ENCODE peak calls at places on chromosomes 2 and 18, in nine cellular contexts. One of them, this sample, is unnamed.

GRCh38 chr2:231554748-231555545 is 24.7 kb upstream of the NMUR1 start:
- DNase-seq in NAMALWA: no peak
- DNase-seq in stimulated activated CD4-positive, alpha-beta T cell treated with anti-CD3 and anti-CD28 coated beads, Interleukin-2, amount 100 ng/mL, for 48 hours: no peak
- DNase-seq in WTC11: no peak
- DNase-seq in GM12865: peak
- DNase-seq in prostate gland: no peak
- DNase-seq in left lung: peak
- DNase-seq in HCT116: no peak
- DNase-seq in activated T-cell treated with anti-CD3 and anti-CD28 coated beads, Interleukin-2, amount 50 U/mL, for 1 hour: no peak
- DNase-seq in this sample: no peak

GRCh38 chr18:57439617-57439975 is 4.4 kb downstream of the ONECUT2 start:
- DNase-seq in activated T-cell treated with anti-CD3 and anti-CD28 coated beads, Interleukin-2, amount 50 U/mL, for 1 hour: no peak
- DNase-seq in prostate gland: no peak
- DNase-seq in NAMALWA: no peak
- DNase-seq in left lung: peak
- DNase-seq in GM12865: no peak
- DNase-seq in stimulated activated CD4-positive, alpha-beta T cell treated with anti-CD3 and anti-CD28 coated beads, Interleukin-2, amount 100 ng/mL, for 48 hours: no peak
- DNase-seq in HCT116: no peak
- DNase-seq in WTC11: peak
- DNase-seq in this sample: no peak

GRCh38 chr2:174761837-174762236 is 2.4 kb downstream of the CHRNA1 start:
- DNase-seq in GM12865: no peak
- DNase-seq in prostate gland: no peak
- DNase-seq in activated T-cell treated with anti-CD3 and anti-CD28 coated beads, Interleukin-2, amount 50 U/mL, for 1 hour: no peak
- DNase-seq in stimulated activated CD4-positive, alpha-beta T cell treated with anti-CD3 and anti-CD28 coated beads, Interleukin-2, amount 100 ng/mL, for 48 hours: no peak
- DNase-seq in NAMALWA: no peak
- DNase-seq in left lung: no peak
- DNase-seq in WTC11: no peak
- DNase-seq in HCT116: no peak
- DNase-seq in this sample: no peak

GRCh38 chr2:101124061-101124460 is 27.1 kb downstream of the TBC1D8 start:
- DNase-seq in prostate gland: no peak
- DNase-seq in activated T-cell treated with anti-CD3 and anti-CD28 coated beads, Interleukin-2, amount 50 U/mL, for 1 hour: no peak
- DNase-seq in stimulated activated CD4-positive, alpha-beta T cell treated with anti-CD3 and anti-CD28 coated beads, Interleukin-2, amount 100 ng/mL, for 48 hours: no peak
- DNase-seq in GM12865: no peak
- DNase-seq in HCT116: no peak
- DNase-seq in left lung: no peak
- DNase-seq in NAMALWA: no peak
- DNase-seq in WTC11: no peak
- DNase-seq in this sample: no peak

GRCh38 chr2:155852156-155852555 is 480.4 kb downstream of the NR4A2 start:
- DNase-seq in HCT116: no peak
- DNase-seq in WTC11: no peak
- DNase-seq in stimulated activated CD4-positive, alpha-beta T cell treated with anti-CD3 and anti-CD28 coated beads, Interleukin-2, amount 100 ng/mL, for 48 hours: no peak
- DNase-seq in prostate gland: no peak
- DNase-seq in GM12865: no peak
- DNase-seq in left lung: no peak
- DNase-seq in activated T-cell treated with anti-CD3 and anti-CD28 coated beads, Interleukin-2, amount 50 U/mL, for 1 hour: no peak
- DNase-seq in NAMALWA: no peak
- DNase-seq in this sample: no peak

GRCh38 chr18:40570615-40571014 is 1384.4 kb upstream of the PIK3C3 start:
- DNase-seq in WTC11: no peak
- DNase-seq in HCT116: no peak
- DNase-seq in activated T-cell treated with anti-CD3 and anti-CD28 coated beads, Interleukin-2, amount 50 U/mL, for 1 hour: no peak
- DNase-seq in NAMALWA: no peak
- DNase-seq in prostate gland: no peak
- DNase-seq in GM12865: no peak
- DNase-seq in left lung: no peak
- DNase-seq in stimulated activated CD4-positive, alpha-beta T cell treated with anti-CD3 and anti-CD28 coated beads, Interleukin-2, amount 100 ng/mL, for 48 hours: no peak
- DNase-seq in this sample: no peak

GRCh38 chr2:54680397-54681032 is 42.9 kb upstream of the EML6 start:
- DNase-seq in HCT116: no peak
- DNase-seq in WTC11: no peak
- DNase-seq in NAMALWA: peak
- DNase-seq in prostate gland: no peak
- DNase-seq in left lung: no peak
- DNase-seq in GM12865: peak
- DNase-seq in activated T-cell treated with anti-CD3 and anti-CD28 coated beads, Interleukin-2, amount 50 U/mL, for 1 hour: no peak
- DNase-seq in stimulated activated CD4-positive, alpha-beta T cell treated with anti-CD3 and anti-CD28 coated beads, Interleukin-2, amount 100 ng/mL, for 48 hours: peak
- DNase-seq in this sample: no peak

GRCh38 chr18:49249523-49249922 is 210.9 kb downstream of the DYM start:
- DNase-seq in HCT116: no peak
- DNase-seq in activated T-cell treated with anti-CD3 and anti-CD28 coated beads, Interleukin-2, amount 50 U/mL, for 1 hour: no peak
- DNase-seq in NAMALWA: no peak
- DNase-seq in left lung: no peak
- DNase-seq in WTC11: no peak
- DNase-seq in prostate gland: no peak
- DNase-seq in GM12865: no peak
- DNase-seq in stimulated activated CD4-positive, alpha-beta T cell treated with anti-CD3 and anti-CD28 coated beads, Interleukin-2, amount 100 ng/mL, for 48 hours: no peak
- DNase-seq in this sample: peak

GRCh38 chr2:111692311-111692710 is 191.7 kb downstream of the ANAPC1 start:
- DNase-seq in NAMALWA: no peak
- DNase-seq in WTC11: no peak
- DNase-seq in HCT116: no peak
- DNase-seq in prostate gland: no peak
- DNase-seq in left lung: no peak
- DNase-seq in activated T-cell treated with anti-CD3 and anti-CD28 coated beads, Interleukin-2, amount 50 U/mL, for 1 hour: no peak
- DNase-seq in GM12865: no peak
- DNase-seq in stimulated activated CD4-positive, alpha-beta T cell treated with anti-CD3 and anti-CD28 coated beads, Interleukin-2, amount 100 ng/mL, for 48 hours: no peak
- DNase-seq in this sample: no peak

GRCh38 chr2:15640291-15640711 is 48.6 kb downstream of the DDX1 start:
- DNase-seq in prostate gland: no peak
- DNase-seq in left lung: no peak
- DNase-seq in GM12865: no peak
- DNase-seq in NAMALWA: no peak
- DNase-seq in HCT116: no peak
- DNase-seq in activated T-cell treated with anti-CD3 and anti-CD28 coated beads, Interleukin-2, amount 50 U/mL, for 1 hour: no peak
- DNase-seq in stimulated activated CD4-positive, alpha-beta T cell treated with anti-CD3 and anti-CD28 coated beads, Interleukin-2, amount 100 ng/mL, for 48 hours: no peak
- DNase-seq in WTC11: no peak
- DNase-seq in this sample: peak

GRCh38 chr2:126792186-126792585 is 106.5 kb upstream of the TEX51 start:
- DNase-seq in prostate gland: no peak
- DNase-seq in left lung: no peak
- DNase-seq in GM12865: no peak
- DNase-seq in NAMALWA: no peak
- DNase-seq in stimulated activated CD4-positive, alpha-beta T cell treated with anti-CD3 and anti-CD28 coated beads, Interleukin-2, amount 100 ng/mL, for 48 hours: no peak
- DNase-seq in activated T-cell treated with anti-CD3 and anti-CD28 coated beads, Interleukin-2, amount 50 U/mL, for 1 hour: no peak
- DNase-seq in HCT116: no peak
- DNase-seq in WTC11: no peak
- DNase-seq in this sample: no peak

GRCh38 chr18:65897292-65897691 is 146.5 kb downstream of the CDH7 start:
- DNase-seq in NAMALWA: no peak
- DNase-seq in stimulated activated CD4-positive, alpha-beta T cell treated with anti-CD3 and anti-CD28 coated beads, Interleukin-2, amount 100 ng/mL, for 48 hours: no peak
- DNase-seq in WTC11: no peak
- DNase-seq in GM12865: no peak
- DNase-seq in activated T-cell treated with anti-CD3 and anti-CD28 coated beads, Interleukin-2, amount 50 U/mL, for 1 hour: no peak
- DNase-seq in prostate gland: no peak
- DNase-seq in left lung: no peak
- DNase-seq in HCT116: no peak
- DNase-seq in this sample: no peak

GRCh38 chr2:16613475-16613874 is 52.2 kb downstream of the CYRIA start:
- DNase-seq in activated T-cell treated with anti-CD3 and anti-CD28 coated beads, Interleukin-2, amount 50 U/mL, for 1 hour: no peak
- DNase-seq in left lung: no peak
- DNase-seq in stimulated activated CD4-positive, alpha-beta T cell treated with anti-CD3 and anti-CD28 coated beads, Interleukin-2, amount 100 ng/mL, for 48 hours: no peak
- DNase-seq in WTC11: no peak
- DNase-seq in prostate gland: no peak
- DNase-seq in HCT116: no peak
- DNase-seq in NAMALWA: peak
- DNase-seq in GM12865: peak
- DNase-seq in this sample: no peak

GRCh38 chr2:108534577-108535379 is 508 bp downstream of the LIMS1 start:
- DNase-seq in stimulated activated CD4-positive, alpha-beta T cell treated with anti-CD3 and anti-CD28 coated beads, Interleukin-2, amount 100 ng/mL, for 48 hours: peak
- DNase-seq in prostate gland: peak
- DNase-seq in left lung: peak
- DNase-seq in WTC11: peak
- DNase-seq in NAMALWA: peak
- DNase-seq in HCT116: no peak
- DNase-seq in GM12865: peak
- DNase-seq in activated T-cell treated with anti-CD3 and anti-CD28 coated beads, Interleukin-2, amount 50 U/mL, for 1 hour: peak
- DNase-seq in this sample: peak

GRCh38 chr2:73762571-73762970 is 17.3 kb downstream of the DUSP11 start:
- DNase-seq in HCT116: no peak
- DNase-seq in prostate gland: no peak
- DNase-seq in WTC11: no peak
- DNase-seq in NAMALWA: no peak
- DNase-seq in GM12865: no peak
- DNase-seq in activated T-cell treated with anti-CD3 and anti-CD28 coated beads, Interleukin-2, amount 50 U/mL, for 1 hour: no peak
- DNase-seq in left lung: no peak
- DNase-seq in stimulated activated CD4-positive, alpha-beta T cell treated with anti-CD3 and anti-CD28 coated beads, Interleukin-2, amount 100 ng/mL, for 48 hours: no peak
- DNase-seq in this sample: peak

GRCh38 chr2:190910341-190911136 is 29.9 kb downstream of the GLS start:
- DNase-seq in left lung: no peak
- DNase-seq in GM12865: no peak
- DNase-seq in stimulated activated CD4-positive, alpha-beta T cell treated with anti-CD3 and anti-CD28 coated beads, Interleukin-2, amount 100 ng/mL, for 48 hours: no peak
- DNase-seq in HCT116: no peak
- DNase-seq in prostate gland: no peak
- DNase-seq in activated T-cell treated with anti-CD3 and anti-CD28 coated beads, Interleukin-2, amount 50 U/mL, for 1 hour: no peak
- DNase-seq in NAMALWA: no peak
- DNase-seq in WTC11: no peak
- DNase-seq in this sample: peak

GRCh38 chr18:76379226-76380126 is 115.6 kb downstream of the ZNF516 start:
- DNase-seq in NAMALWA: no peak
- DNase-seq in GM12865: no peak
- DNase-seq in left lung: peak
- DNase-seq in WTC11: no peak
- DNase-seq in stimulated activated CD4-positive, alpha-beta T cell treated with anti-CD3 and anti-CD28 coated beads, Interleukin-2, amount 100 ng/mL, for 48 hours: no peak
- DNase-seq in activated T-cell treated with anti-CD3 and anti-CD28 coated beads, Interleukin-2, amount 50 U/mL, for 1 hour: no peak
- DNase-seq in prostate gland: no peak
- DNase-seq in HCT116: no peak
- DNase-seq in this sample: no peak

GRCh38 chr2:213846856-213847255 is 562.6 kb downstream of the SPAG16 start:
- DNase-seq in WTC11: no peak
- DNase-seq in GM12865: no peak
- DNase-seq in activated T-cell treated with anti-CD3 and anti-CD28 coated beads, Interleukin-2, amount 50 U/mL, for 1 hour: no peak
- DNase-seq in HCT116: no peak
- DNase-seq in stimulated activated CD4-positive, alpha-beta T cell treated with anti-CD3 and anti-CD28 coated beads, Interleukin-2, amount 100 ng/mL, for 48 hours: no peak
- DNase-seq in prostate gland: no peak
- DNase-seq in left lung: no peak
- DNase-seq in NAMALWA: no peak
- DNase-seq in this sample: no peak

GRCh38 chr2:191791953-191792560 is 54.8 kb downstream of the CAVIN2 start:
- DNase-seq in prostate gland: no peak
- DNase-seq in left lung: no peak
- DNase-seq in WTC11: no peak
- DNase-seq in activated T-cell treated with anti-CD3 and anti-CD28 coated beads, Interleukin-2, amount 50 U/mL, for 1 hour: no peak
- DNase-seq in stimulated activated CD4-positive, alpha-beta T cell treated with anti-CD3 and anti-CD28 coated beads, Interleukin-2, amount 100 ng/mL, for 48 hours: no peak
- DNase-seq in HCT116: no peak
- DNase-seq in GM12865: peak
- DNase-seq in NAMALWA: no peak
- DNase-seq in this sample: no peak

GRCh38 chr2:112812318-112813042 is 24.1 kb downstream of the IL1B start:
- DNase-seq in NAMALWA: no peak
- DNase-seq in GM12865: peak
- DNase-seq in WTC11: no peak
- DNase-seq in prostate gland: no peak
- DNase-seq in left lung: no peak
- DNase-seq in stimulated activated CD4-positive, alpha-beta T cell treated with anti-CD3 and anti-CD28 coated beads, Interleukin-2, amount 100 ng/mL, for 48 hours: no peak
- DNase-seq in activated T-cell treated with anti-CD3 and anti-CD28 coated beads, Interleukin-2, amount 50 U/mL, for 1 hour: no peak
- DNase-seq in HCT116: no peak
- DNase-seq in this sample: no peak

GRCh38 chr2:83081835-83082522 is 1377.1 kb downstream of the SUCLG1 start:
- DNase-seq in NAMALWA: no peak
- DNase-seq in HCT116: no peak
- DNase-seq in left lung: no peak
- DNase-seq in stimulated activated CD4-positive, alpha-beta T cell treated with anti-CD3 and anti-CD28 coated beads, Interleukin-2, amount 100 ng/mL, for 48 hours: no peak
- DNase-seq in GM12865: no peak
- DNase-seq in WTC11: no peak
- DNase-seq in activated T-cell treated with anti-CD3 and anti-CD28 coated beads, Interleukin-2, amount 50 U/mL, for 1 hour: no peak
- DNase-seq in prostate gland: no peak
- DNase-seq in this sample: no peak

GRCh38 chr18:75745147-75745546 is 317.6 kb upstream of the SMIM21 start:
- DNase-seq in GM12865: no peak
- DNase-seq in activated T-cell treated with anti-CD3 and anti-CD28 coated beads, Interleukin-2, amount 50 U/mL, for 1 hour: no peak
- DNase-seq in prostate gland: no peak
- DNase-seq in stimulated activated CD4-positive, alpha-beta T cell treated with anti-CD3 and anti-CD28 coated beads, Interleukin-2, amount 100 ng/mL, for 48 hours: no peak
- DNase-seq in NAMALWA: no peak
- DNase-seq in HCT116: no peak
- DNase-seq in WTC11: no peak
- DNase-seq in left lung: no peak
- DNase-seq in this sample: no peak

GRCh38 chr2:177295479-177295878 is 31.0 kb upstream of the NFE2L2 start:
- DNase-seq in WTC11: no peak
- DNase-seq in activated T-cell treated with anti-CD3 and anti-CD28 coated beads, Interleukin-2, amount 50 U/mL, for 1 hour: no peak
- DNase-seq in stimulated activated CD4-positive, alpha-beta T cell treated with anti-CD3 and anti-CD28 coated beads, Interleukin-2, amount 100 ng/mL, for 48 hours: no peak
- DNase-seq in HCT116: no peak
- DNase-seq in left lung: no peak
- DNase-seq in GM12865: no peak
- DNase-seq in NAMALWA: no peak
- DNase-seq in prostate gland: no peak
- DNase-seq in this sample: no peak

GRCh38 chr2:140658766-140659165 is 1472.0 kb downstream of the LRP1B start:
- DNase-seq in stimulated activated CD4-positive, alpha-beta T cell treated with anti-CD3 and anti-CD28 coated beads, Interleukin-2, amount 100 ng/mL, for 48 hours: no peak
- DNase-seq in activated T-cell treated with anti-CD3 and anti-CD28 coated beads, Interleukin-2, amount 50 U/mL, for 1 hour: no peak
- DNase-seq in left lung: no peak
- DNase-seq in HCT116: no peak
- DNase-seq in prostate gland: no peak
- DNase-seq in NAMALWA: no peak
- DNase-seq in GM12865: no peak
- DNase-seq in WTC11: no peak
- DNase-seq in this sample: no peak

GRCh38 chr18:76668546-76668945 is 153.8 kb upstream of the ZNF236 start:
- DNase-seq in NAMALWA: no peak
- DNase-seq in WTC11: no peak
- DNase-seq in stimulated activated CD4-positive, alpha-beta T cell treated with anti-CD3 and anti-CD28 coated beads, Interleukin-2, amount 100 ng/mL, for 48 hours: no peak
- DNase-seq in GM12865: no peak
- DNase-seq in HCT116: no peak
- DNase-seq in prostate gland: no peak
- DNase-seq in left lung: no peak
- DNase-seq in activated T-cell treated with anti-CD3 and anti-CD28 coated beads, Interleukin-2, amount 50 U/mL, for 1 hour: no peak
- DNase-seq in this sample: no peak

GRCh38 chr2:164599954-164600589 is 21.2 kb downstream of the GRB14 start:
- DNase-seq in prostate gland: no peak
- DNase-seq in stimulated activated CD4-positive, alpha-beta T cell treated with anti-CD3 and anti-CD28 coated beads, Interleukin-2, amount 100 ng/mL, for 48 hours: no peak
- DNase-seq in left lung: no peak
- DNase-seq in activated T-cell treated with anti-CD3 and anti-CD28 coated beads, Interleukin-2, amount 50 U/mL, for 1 hour: no peak
- DNase-seq in WTC11: peak
- DNase-seq in NAMALWA: peak
- DNase-seq in GM12865: peak
- DNase-seq in HCT116: peak
- DNase-seq in this sample: peak

This sample was measured in SW 1271.